ENCODE peak calls at places on chromosomes 13 and 19, in four cellular contexts. P, B, Y and W are unnamed samples.

GRCh38 chr13:81116461-81117282 is 775.7 kb upstream of the SPRY2 start:
- DNase-seq in P (no peak), Y (no peak), B (no peak), W (no peak)

GRCh38 chr13:37682496-37682895 is 83.9 kb upstream of the POSTN start:
- DNase-seq in B (no peak), P (no peak), Y (no peak), W (no peak)

GRCh38 chr13:79531542-79532239 is 50.7 kb downstream of the NDFIP2 start:
- DNase-seq in B (no peak), P (no peak), Y (no peak), W (no peak)

GRCh38 chr13:80924596-80924995 is 583.7 kb upstream of the SPRY2 start:
- DNase-seq in B (no peak), Y (no peak), P (peak), W (peak)

GRCh38 chr19:41906916-41907680 is 21.2 kb downstream of the ERFL start:
- DNase-seq in B (no peak), Y (no peak), P (no peak), W (no peak)

GRCh38 chr19:35609881-35610353 is 2.6 kb upstream of the HAUS5 start:
- DNase-seq in P (no peak), Y (no peak), B (no peak), W (no peak)

GRCh38 chr13:99378985-99379734 is 72.0 kb upstream of the GPR183 start:
- DNase-seq in B (no peak), Y (no peak), P (no peak), W (no peak)

GRCh38 chr19:14704450-14704849 is 14.6 kb downstream of the ZNF333 start:
- DNase-seq in B (no peak), P (no peak), Y (no peak), W (no peak)

GRCh38 chr13:49457221-49457620 is 13.1 kb downstream of the SETDB2 start:
- DNase-seq in P (peak), B (no peak), Y (no peak), W (peak)

GRCh38 chr13:41465215-41465907 is 8.0 kb downstream of the RGCC start:
- DNase-seq in P (peak), Y (no peak), B (no peak), W (peak)

GRCh38 chr13:94369862-94370491 is 109.5 kb downstream of the DCT start:
- DNase-seq in B (no peak), P (peak), Y (no peak), W (peak)

GRCh38 chr19:4354282-4354681 is 10.9 kb downstream of the MPND start:
- DNase-seq in Y (no peak), P (no peak), B (no peak), W (no peak)

GRCh38 chr19:4951671-4952070 is 17.2 kb upstream of the KDM4B start:
- DNase-seq in P (no peak), B (no peak), Y (no peak), W (no peak)

GRCh38 chr19:27962260-27962659 is 1250.7 kb downstream of the UQCRFS1 start:
- DNase-seq in P (peak), B (no peak), Y (no peak), W (peak)

GRCh38 chr13:61463027-61463426 is 47.4 kb upstream of the PCDH20 start:
- DNase-seq in B (no peak), P (no peak), Y (no peak), W (no peak)

GRCh38 chr13:51479199-51479523 is 26.3 kb upstream of the INTS6 start:
- DNase-seq in B (no peak), Y (no peak), P (peak), W (peak)

GRCh38 chr13:23866420-23867026 is 22.7 kb downstream of the MIPEP start:
- DNase-seq in P (peak), B (no peak), Y (no peak), W (peak)

GRCh38 chr13:102591988-102592781 is 4.6 kb upstream of the TPP2 start:
- DNase-seq in B (peak), P (peak), Y (peak), W (peak)

GRCh38 chr13:53250272-53250875 is 221.8 kb downstream of the OLFM4 start:
- DNase-seq in B (no peak), Y (no peak), P (peak), W (peak)

GRCh38 chr19:46017095-46017429 is 5.8 kb downstream of the PGLYRP1 start:
- DNase-seq in P (no peak), Y (no peak), B (no peak), W (no peak)
- TF ChIP-seq CTCF in P (no peak), Y (no peak), B (peak), W (no peak)

DNA sequence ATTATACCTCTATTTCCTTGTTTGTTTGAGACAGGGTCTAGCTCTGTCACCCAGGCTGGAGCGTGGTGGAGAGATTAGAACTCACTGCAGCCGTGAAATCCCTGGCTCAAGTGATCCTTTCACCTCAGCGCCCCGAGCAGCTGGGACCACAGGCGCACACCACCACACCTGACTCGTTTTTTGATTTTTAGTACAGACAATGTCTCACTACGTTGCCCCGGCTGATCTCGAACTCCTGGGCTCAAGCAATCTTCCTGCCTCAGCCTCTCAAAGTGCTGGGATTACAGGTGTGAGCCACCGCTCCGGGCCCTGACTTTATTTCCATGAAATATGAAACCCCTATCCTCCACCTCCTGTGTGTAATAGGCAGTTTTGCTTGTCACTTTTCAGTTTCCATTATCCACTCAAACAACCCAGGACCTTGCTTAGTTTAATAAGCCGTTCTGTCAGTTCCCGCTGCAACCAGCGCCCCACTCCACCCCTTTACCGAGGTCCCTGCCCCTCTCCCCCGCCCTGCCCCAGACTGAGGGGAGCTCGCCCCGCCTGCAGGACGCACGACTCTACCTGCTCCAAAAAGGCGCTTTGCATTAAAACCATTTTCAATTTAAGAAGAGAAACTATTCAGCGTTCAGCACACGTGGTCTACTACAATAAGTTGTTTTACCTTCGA is 16.9 kb downstream of the ZNF816 start:
- DNase-seq in Y (no peak), P (no peak), B (no peak), W (no peak)
- H3K4me3 ChIP-seq in Y (no peak), P (no peak), B (no peak), W (no peak)

GRCh38 chr19:34431681-34432402 is 3.7 kb downstream of the UBA2 start:
- DNase-seq in B (no peak), Y (no peak), P (no peak), W (no peak)

GRCh38 chr19:34432797-34433196 is 4.6 kb downstream of the UBA2 start:
- DNase-seq in B (no peak), Y (peak), P (no peak), W (peak)

GRCh38 chr19:34428549-34429285 is 536 bp downstream of the UBA2 start:
- DNase-seq in P (peak), B (no peak), Y (no peak), W (peak)

GRCh38 chr19:34429553-34429952 is 1.4 kb downstream of the UBA2 start:
- DNase-seq in Y (no peak), B (no peak), P (no peak), W (no peak)

GRCh38 chr19:34430738-34431625 is 2.8 kb downstream of the UBA2 start:
- DNase-seq in Y (no peak), P (peak), B (no peak), W (peak)
- TF ChIP-seq CTCF in Y (peak), P (peak), B (peak), W (peak)

GRCh38 chr19:2289714-2290435 is 7.9 kb upstream of the PEAK3 start:
- DNase-seq in P (no peak), Y (no peak), B (no peak), W (no peak)

GRCh38 chr19:2288010-2288742 is 6.2 kb upstream of the PEAK3 start:
- DNase-seq in P (no peak), Y (no peak), B (no peak), W (no peak)

GRCh38 chr19:2290441-2291184 is 8.6 kb upstream of the PEAK3 start:
- DNase-seq in B (no peak), Y (no peak), P (no peak), W (no peak)

GRCh38 chr19:2288743-2289713 is 7.1 kb upstream of the PEAK3 start:
- DNase-seq in P (no peak), B (no peak), Y (no peak), W (no peak)

DNA sequence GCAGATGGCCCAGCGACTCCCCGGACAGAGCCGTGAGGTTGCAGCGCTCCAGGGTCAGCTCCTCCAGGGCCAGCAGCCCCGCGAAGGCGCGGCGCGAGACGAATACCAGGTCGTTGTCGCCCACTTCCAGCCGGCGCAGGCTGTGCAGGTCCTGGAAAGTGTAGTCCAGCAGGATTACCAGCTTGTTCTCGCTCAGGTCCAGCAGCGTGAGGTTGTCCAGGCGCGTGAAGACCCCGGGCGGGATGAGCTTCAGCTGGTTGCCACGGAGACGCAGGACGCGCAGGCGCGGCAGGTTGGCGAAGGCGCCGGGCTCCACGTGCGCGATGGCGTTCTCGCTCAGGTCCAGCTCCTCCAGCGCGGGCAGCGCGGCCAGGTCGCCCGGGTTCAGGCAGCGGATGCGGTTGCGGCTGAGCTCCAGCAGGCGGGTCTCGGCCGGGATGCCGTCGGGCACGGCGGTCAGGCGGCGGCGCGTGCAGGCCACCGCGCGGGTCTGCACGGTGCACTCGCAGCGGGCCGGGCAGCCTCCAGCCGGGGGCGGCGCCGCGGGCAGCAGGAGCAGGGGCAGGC is 9.3 kb upstream of the PEAK3 start:
- DNase-seq in Y (no peak), B (no peak), P (no peak), W (no peak)
- H3K4me3 ChIP-seq in Y (no peak), B (no peak), P (no peak), W (no peak)

GRCh38 chr19:40605201-40605971 is 4.2 kb downstream of the LTBP4 start:
- DNase-seq in P (peak), B (no peak), Y (peak), W (peak)
- TF ChIP-seq CTCF in P (no peak), B (no peak), Y (peak), W (no peak)

GRCh38 chr13:57946361-57946760 is 314.8 kb downstream of the PCDH17 start:
- DNase-seq in P (no peak), B (no peak), Y (no peak), W (no peak)
- H3K4me3 ChIP-seq in P (no peak), B (no peak), Y (no peak), W (no peak)

DNA sequence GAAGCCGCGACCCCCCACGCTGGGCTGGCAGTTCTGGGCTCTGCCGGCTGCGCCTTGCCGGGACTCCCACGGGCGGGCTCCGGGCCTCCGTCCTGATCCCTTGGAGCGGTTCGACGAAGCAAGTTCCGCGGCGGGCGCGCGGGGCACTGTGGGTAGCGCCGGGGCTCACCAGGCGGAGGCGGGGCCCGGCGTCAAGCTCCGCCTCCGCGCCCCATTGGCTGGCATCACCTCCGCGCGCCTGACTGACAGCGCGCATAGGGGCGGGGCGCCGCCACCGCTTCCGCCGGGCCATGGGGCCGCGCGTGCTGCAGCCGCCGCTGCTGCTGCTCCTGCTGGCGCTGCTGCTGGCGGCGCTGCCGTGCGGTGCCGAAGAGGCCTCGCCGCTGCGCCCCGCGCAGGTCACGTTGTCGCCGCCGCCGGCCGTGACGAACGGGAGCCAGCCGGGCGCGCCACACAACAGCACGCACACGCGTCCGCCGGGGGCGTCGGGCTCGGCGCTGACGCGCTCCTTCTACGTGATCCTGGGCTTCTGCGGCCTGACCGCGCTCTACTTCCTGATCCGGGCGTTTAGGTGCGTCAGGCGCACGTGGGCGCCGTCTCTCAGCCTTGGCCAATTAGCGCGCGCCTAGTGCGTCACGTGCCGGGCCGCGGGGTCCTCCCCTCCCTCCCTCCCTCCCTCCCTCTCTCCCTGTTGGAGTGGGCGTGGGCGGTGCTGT is at the start of gene FAM174C:
- DNase-seq in Y (peak), P (peak), B (peak), W (peak)
- TF ChIP-seq CTCF in Y (peak), P (no peak), B (no peak), W (no peak)

DNA sequence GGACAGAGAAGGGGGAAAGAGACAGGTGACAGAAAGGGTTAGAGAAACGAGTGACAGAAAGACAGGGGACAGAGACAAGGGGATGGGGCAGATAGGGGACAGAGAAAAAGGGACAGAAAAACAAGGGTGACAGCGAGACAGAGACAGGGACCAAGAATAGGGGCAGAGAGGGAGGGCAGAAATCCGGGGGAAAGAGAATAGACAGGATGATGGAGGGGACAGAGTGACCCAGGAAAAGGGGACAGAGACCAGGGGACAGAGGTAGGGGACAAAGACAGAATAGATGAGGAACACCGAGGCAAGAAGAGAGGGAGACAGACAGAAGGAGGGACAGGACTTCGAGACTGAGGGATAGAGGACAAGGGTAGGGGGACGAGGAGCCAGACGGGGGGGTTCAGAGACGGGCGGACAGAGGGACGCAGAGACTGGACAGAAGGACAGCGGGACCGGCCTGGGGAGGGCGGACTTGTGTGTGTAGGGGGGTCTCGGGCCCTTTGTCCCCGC is 607 bp downstream of the CADM4 start:
- DNase-seq in Y (no peak), B (no peak), P (no peak), W (no peak)
- H3K4me3 ChIP-seq in Y (peak), B (peak), P (no peak), W (no peak)